ENCODE peak calls at places on chromosomes 12 and 14, in seven cellular contexts. N is activated naive CD8-positive, alpha-beta T cell treated with anti-CD3 and anti-CD28 coated beads, Interleukin-2, amount 50 U/mL, for 24 hours; B is Peyer's patch; S is HFFc6; O is SK-N-DZ; M is SK-N-SH; X is kidney epithelial cell. T is an unnamed sample.

GRCh38 chr12:62738611-62739010 is 196.3 kb downstream of the PPM1H start:
- DNase-seq in O (no peak), M (no peak), B (no peak), N (no peak), X (no peak), S (no peak), T (no peak)

GRCh38 chr12:121107681-121108080 is 25.0 kb upstream of the P2RX7 start:
- DNase-seq in M (no peak), B (no peak), O (no peak), X (no peak), N (no peak), S (peak; percentile 12), T (no peak)

GRCh38 chr14:29868000-29868399 is 59.6 kb downstream of the PRKD1 start:
- DNase-seq in S (no peak), X (no peak), O (no peak), N (no peak), M (no peak), B (no peak), T (no peak)

GRCh38 chr12:95574799-95575452 is 23.6 kb upstream of the USP44 start:
- DNase-seq in B (no peak), O (peak; percentile 31), X (no peak), N (no peak), S (peak; percentile 49), M (peak; percentile 54), T (no peak)

GRCh38 chr12:125132698-125133400 is 67.6 kb downstream of the AACS start:
- DNase-seq in X (no peak), N (no peak), M (no peak), S (peak; percentile 41), O (no peak), B (no peak), T (no peak)

GRCh38 chr14:103734081-103734888 is 18.7 kb downstream of the ZFYVE21 start:
- DNase-seq in O (no peak), X (no peak), B (no peak), M (no peak), N (no peak), S (no peak), T (no peak)

GRCh38 chr14:33404054-33404453 is 465.4 kb downstream of the NPAS3 start:
- DNase-seq in X (peak; percentile 42), N (no peak), B (no peak), M (no peak), O (no peak), S (peak; percentile 72), T (no peak)

GRCh38 chr14:63039800-63040380 is 5.4 kb downstream of the KCNH5 start:
- DNase-seq in M (peak; percentile 35), S (peak; percentile 50), O (no peak), B (no peak), N (no peak), X (peak; percentile 43), T (no peak)

GRCh38 chr14:39582028-39582654 is 149.9 kb upstream of the FBXO33 start:
- DNase-seq in M (no peak), O (no peak), X (no peak), N (no peak), B (no peak), S (no peak), T (no peak)

GRCh38 chr12:14955876-14956811 is 5.3 kb downstream of the ARHGDIB start:
- DNase-seq in M (no peak), B (no peak), N (peak; percentile 49), S (no peak), X (no peak), O (no peak), T (no peak)

GRCh38 chr12:69630191-69630590 is 19.5 kb upstream of the LRRC10 start:
- DNase-seq in X (no peak), M (no peak), N (no peak), B (no peak), O (no peak), S (no peak), T (no peak)

GRCh38 chr12:51546102-51546501 is 44.9 kb upstream of the SCN8A start:
- DNase-seq in S (no peak), B (no peak), O (no peak), X (no peak), N (no peak), M (no peak), T (no peak)

GRCh38 chr14:34930591-34931069 is 52.2 kb upstream of the SRP54 start:
- DNase-seq in N (no peak), O (no peak), S (no peak), B (no peak), M (no peak), X (no peak), T (no peak)

GRCh38 chr12:1740161-1740948 is 49.5 kb downstream of the ADIPOR2 start:
- DNase-seq in B (no peak), X (no peak), N (no peak), S (no peak), O (peak; percentile 44), M (no peak), T (no peak)

GRCh38 chr12:127284870-127285431 is 982.0 kb upstream of the TMEM132C start:
- DNase-seq in O (no peak), S (peak; percentile 96), M (no peak), B (no peak), X (peak; percentile 65), N (no peak), T (no peak)

GRCh38 chr14:21054123-21054767 is 3.4 kb upstream of the RNASE8 start:
- DNase-seq in O (no peak), M (no peak), B (no peak), N (no peak), S (no peak), X (no peak), T (no peak)

GRCh38 chr14:32167907-32168306 is 33.9 kb upstream of the RNU6-7 start:
- DNase-seq in B (no peak), S (no peak), N (no peak), M (no peak), X (peak; percentile 14), O (no peak), T (no peak)

GRCh38 chr12:122842505-122843405 is 7.5 kb downstream of the HIP1R start:
- DNase-seq in S (no peak), N (no peak), B (no peak), M (peak; percentile 82), O (no peak), X (no peak), T (no peak)

GRCh38 chr14:91873476-91874265 is 6.3 kb upstream of the TC2N start:
- DNase-seq in N (no peak), S (no peak), X (peak; percentile 61), B (peak; percentile 90), M (no peak), O (no peak), T (peak; percentile 78)

GRCh38 chr14:34711169-34711568 is 3.2 kb downstream of the CFL2 start:
- DNase-seq in N (no peak), B (no peak), X (no peak), O (no peak), M (peak; percentile 59), S (peak; percentile 93), T (no peak)

GRCh38 chr12:3164454-3165310 is 87.5 kb downstream of the TSPAN9 start:
- DNase-seq in X (no peak), N (no peak), S (no peak), B (no peak), M (no peak), O (no peak), T (no peak)

GRCh38 chr12:69254046-69254445 is 14.7 kb downstream of the CPSF6 start:
- DNase-seq in M (peak; percentile 42), O (peak; percentile 53), B (no peak), N (no peak), S (peak; percentile 38), X (no peak), T (no peak)

GRCh38 chr14:73888460-73888725 is 1.7 kb downstream of the ZNF410 start:
- DNase-seq in M (no peak), O (no peak), S (no peak), B (no peak), X (no peak), N (no peak), T (no peak)

GRCh38 chr14:21263284-21264024 is 5.8 kb downstream of the HNRNPC start:
- DNase-seq in N (no peak), B (no peak), S (no peak), M (no peak), X (no peak), O (no peak), T (no peak)

GRCh38 chr12:82687020-82687951 is 580 bp downstream of the TMTC2 start:
- DNase-seq in M (no peak), O (peak; percentile 63), X (no peak), S (peak; percentile 2), B (peak; percentile 81), N (peak; percentile 55), T (peak; percentile 46)

GRCh38 chr14:23139874-23140273 is 20.8 kb upstream of the CEBPE start:
- DNase-seq in S (no peak), O (no peak), N (no peak), B (no peak), M (no peak), X (no peak), T (no peak)

GRCh38 chr14:23831591-23831990 is 122.0 kb upstream of the DHRS4 start:
- DNase-seq in N (peak; percentile 5), M (no peak), O (no peak), S (no peak), X (no peak), B (no peak), T (no peak)

GRCh38 chr14:71029236-71029781 is 122.0 kb downstream of the PCNX1 start:
- DNase-seq in M (no peak), X (no peak), N (no peak), O (no peak), B (no peak), S (no peak), T (no peak)

GRCh38 chr12:84642201-84642600 is 270.4 kb downstream of the SLC6A15 start:
- DNase-seq in O (no peak), S (no peak), X (no peak), M (no peak), B (no peak), N (no peak), T (no peak)

GRCh38 chr12:113468365-113469223 is 3.1 kb downstream of the LHX5 start:
- DNase-seq in B (no peak), O (no peak), S (no peak), X (no peak), M (peak; percentile 27), N (no peak), T (no peak)

GRCh38 chr14:39433452-39433813 is 1.2 kb upstream of the FBXO33 start:
- DNase-seq in N (no peak), M (no peak), S (no peak), O (no peak), X (no peak), B (no peak), T (no peak)

GRCh38 chr14:60164717-60165546 is at the start of gene DHRS7:
- DNase-seq in O (peak; percentile 78), S (peak; percentile 66), M (peak; percentile 94), X (peak; percentile 29), N (peak; percentile 76), B (peak; percentile 89), T (peak; percentile 58)

GRCh38 chr12:73863541-73863940 is 674.1 kb upstream of the ATXN7L3B start:
- DNase-seq in X (peak; percentile 4), M (no peak), B (no peak), O (no peak), S (peak; percentile 37), N (no peak), T (no peak)

GRCh38 chr12:108849653-108850052 is 7.7 kb downstream of the SSH1 start:
- DNase-seq in S (no peak), O (no peak), N (no peak), M (peak; percentile 38), B (no peak), X (no peak), T (no peak)

GRCh38 chr12:83318386-83318971 is 631.8 kb downstream of the TMTC2 start:
- DNase-seq in B (no peak), S (no peak), X (no peak), O (no peak), N (no peak), M (no peak), T (no peak)

GRCh38 chr14:81137316-81137715 is 83.4 kb downstream of the GTF2A1 start:
- DNase-seq in M (peak; percentile 24), S (peak; percentile 78), N (no peak), X (peak; percentile 84), B (no peak), O (no peak), T (no peak)

GRCh38 chr14:52871606-52872005 is 79.2 kb downstream of the FERMT2 start:
- DNase-seq in O (no peak), B (no peak), S (peak; percentile 47), N (no peak), M (peak; percentile 15), X (no peak), T (no peak)

GRCh38 chr12:47184229-47184628 is 104.5 kb upstream of the AMIGO2 start:
- DNase-seq in B (no peak), S (no peak), X (no peak), N (no peak), M (no peak), O (no peak), T (no peak)

T was measured in activated T-helper 2 cell treated with anti-CD3 and anti-CD28 coated beads, Interferon-gamma antibody, Interleukin-2, Interleukin-4, amounts not matched to agents 10 μg/mL and 5 μg/mL and 100 μg/mL, durations not matched to agents 14 hours and 24 hours and 36 hours.